ENCODE peak calls at places on chromosomes 7 and 10, in seven cellular contexts. C is SJSA1, N is non-pigmented ciliary epithelial cell, F is HEK293T, A is T-helper 2 cell, J is SJCRH30, I is ecto neural progenitor cell. P is an unnamed sample.
A peak's percentile ranks its signal among the peaks of the same experiment; 100 is the strongest.

GRCh38 chr7:93515144-93515543 is 59.4 kb downstream of the CALCR start:
- DNase-seq in C (no peak), N (no peak), F (no peak), A (no peak), J (no peak), I (no peak), P (no peak)

GRCh38 chr10:69636626-69637550 is 6.8 kb downstream of the FAM241B start:
- DNase-seq in C (no peak), N (no peak), F (no peak), A (no peak), J (peak; percentile 51), I (peak; percentile 55), P (no peak)

GRCh38 chr10:92839191-92840085 is 8.9 kb upstream of the EXOC6 start:
- DNase-seq in C (no peak), N (no peak), F (peak; percentile 86), A (no peak), J (peak; percentile 64), I (peak; percentile 77), P (no peak)

GRCh38 chr10:8874972-8875371 is 820.5 kb downstream of the GATA3 start:
- DNase-seq in C (no peak), N (no peak), F (no peak), A (no peak), J (no peak), I (no peak), P (no peak)

GRCh38 chr7:128923411-128923800 is 12.9 kb upstream of the KCP start:
- DNase-seq in C (no peak), N (no peak), F (no peak), A (no peak), J (peak; percentile 43), I (no peak), P (no peak)

GRCh38 chr10:122495406-122496340 is 34.3 kb downstream of the HTRA1 start:
- DNase-seq in C (no peak), N (no peak), F (no peak), A (no peak), J (no peak), I (no peak), P (peak; percentile 58)

GRCh38 chr10:77073066-77073960 is 564.3 kb downstream of the KCNMA1 start:
- DNase-seq in C (no peak), N (no peak), F (no peak), A (no peak), J (no peak), I (no peak), P (no peak)

GRCh38 chr10:74437822-74438221 is 286.8 kb downstream of the ADK start:
- DNase-seq in C (peak; percentile 27), N (no peak), F (no peak), A (no peak), J (no peak), I (no peak), P (no peak)

GRCh38 chr7:146698995-146699610 is 582.5 kb downstream of the CNTNAP2 start:
- DNase-seq in C (no peak), N (no peak), F (peak; percentile 21), A (no peak), J (no peak), I (no peak), P (no peak)

GRCh38 chr10:119700321-119700954 is 25.4 kb upstream of the INPP5F start:
- DNase-seq in C (no peak), N (no peak), F (no peak), A (no peak), J (no peak), I (no peak), P (no peak)

GRCh38 chr10:19204239-19204917 is 155.8 kb downstream of the MALRD1 start:
- DNase-seq in C (no peak), N (no peak), F (no peak), A (no peak), J (no peak), I (no peak), P (no peak)

GRCh38 chr7:20218261-20218660 is 1.1 kb upstream of the MACC1 start:
- DNase-seq in C (no peak), N (no peak), F (no peak), A (no peak), J (peak; percentile 24), I (no peak), P (no peak)

GRCh38 chr10:37379991-37380390 is 254.6 kb downstream of the ANKRD30A start:
- DNase-seq in C (peak; percentile 78), N (no peak), F (no peak), A (no peak), J (peak; percentile 2), I (no peak), P (no peak)

GRCh38 chr10:132196178-132197113 is 9.7 kb downstream of the DPYSL4 start:
- DNase-seq in C (no peak), N (no peak), F (no peak), A (peak; percentile 6), J (no peak), I (no peak), P (no peak)

GRCh38 chr10:77974396-77975074 is 48.0 kb upstream of the DLG5 start:
- DNase-seq in C (no peak), N (no peak), F (peak; percentile 53), A (no peak), J (peak; percentile 40), I (peak; percentile 59), P (no peak)

GRCh38 chr10:98254234-98254858 is 13.6 kb downstream of the LOXL4 start:
- DNase-seq in C (no peak), N (no peak), F (no peak), A (no peak), J (no peak), I (no peak), P (no peak)

GRCh38 chr7:47759056-47759706 is 177.3 kb upstream of the TNS3 start:
- DNase-seq in C (no peak), N (no peak), F (no peak), A (no peak), J (no peak), I (no peak), P (no peak)

GRCh38 chr10:75261813-75262725 is 26.3 kb upstream of the COMTD1 start:
- DNase-seq in C (no peak), N (no peak), F (peak; percentile 31), A (no peak), J (no peak), I (no peak), P (peak; percentile 22)

GRCh38 chr7:27312820-27313219 is 70.2 kb downstream of the EVX1 start:
- DNase-seq in C (no peak), N (no peak), F (no peak), A (no peak), J (no peak), I (no peak), P (no peak)

GRCh38 chr7:2138146-2138765 is 94.5 kb downstream of the MAD1L1 start:
- DNase-seq in C (no peak), N (no peak), F (no peak), A (no peak), J (no peak), I (no peak), P (no peak)

GRCh38 chr10:30431435-30431911 is 2.5 kb upstream of the MAP3K8 start:
- DNase-seq in C (no peak), N (no peak), F (no peak), A (no peak), J (peak; percentile 26), I (no peak), P (no peak)

GRCh38 chr7:78605131-78605530 is 806.6 kb downstream of the PHTF2 start:
- DNase-seq in C (no peak), N (no peak), F (no peak), A (no peak), J (no peak), I (no peak), P (no peak)

GRCh38 chr10:52927678-52928077 is 155.1 kb upstream of the MBL2 start:
- DNase-seq in C (no peak), N (no peak), F (no peak), A (no peak), J (no peak), I (no peak), P (no peak)

GRCh38 chr7:137940656-137941518 is 61.0 kb downstream of the CREB3L2 start:
- DNase-seq in C (no peak), N (no peak), F (no peak), A (no peak), J (no peak), I (no peak), P (no peak)

GRCh38 chr7:35658602-35659201 is 36.2 kb downstream of the HERPUD2 start:
- DNase-seq in C (no peak), N (no peak), F (no peak), A (no peak), J (no peak), I (no peak), P (no peak)

GRCh38 chr7:155342313-155342712 is 44.6 kb downstream of the INSIG1 start:
- DNase-seq in C (no peak), N (no peak), F (no peak), A (no peak), J (no peak), I (no peak), P (no peak)

GRCh38 chr7:35536396-35536826 is 158.5 kb downstream of the HERPUD2 start:
- DNase-seq in C (no peak), N (no peak), F (no peak), A (no peak), J (no peak), I (no peak), P (no peak)

GRCh38 chr7:50119815-50120637 is 27.0 kb upstream of the ZPBP start:
- DNase-seq in C (no peak), N (no peak), F (peak; percentile 16), A (no peak), J (no peak), I (peak; percentile 51), P (no peak)

GRCh38 chr7:36650313-36650712 is 74.0 kb downstream of the AOAH start:
- DNase-seq in C (no peak), N (no peak), F (no peak), A (no peak), J (no peak), I (no peak), P (no peak)

GRCh38 chr7:132390705-132391104 is 185.6 kb downstream of the PLXNA4 start:
- DNase-seq in C (no peak), N (peak; percentile 23), F (no peak), A (no peak), J (no peak), I (no peak), P (no peak)

P was measured in GM04504.